ENCODE peak calls at places on chromosomes 11 and 22, in ten cellular contexts. D, F, Z, I, J, U, W, O, R and K are unnamed samples.

GRCh38 chr22:37918580-37919274 is 12.6 kb downstream of the MICALL1 start:
- DNase-seq in D (no peak), F (no peak), Z (no peak), I (no peak), J (no peak), U (no peak), W (no peak), O (no peak), R (no peak), K (no peak)

GRCh38 chr22:46861468-46861867 is 99.0 kb downstream of the TBC1D22A start:
- DNase-seq in D (no peak), F (no peak), Z (no peak), I (no peak), J (no peak), U (no peak), W (no peak), O (no peak), R (no peak), K (no peak)

GRCh38 chr11:114150671-114151070 is 91.2 kb downstream of the ZBTB16 start:
- DNase-seq in D (no peak), F (no peak), Z (no peak), I (no peak), J (no peak), U (no peak), W (peak; percentile 28), O (no peak), R (no peak), K (no peak)

GRCh38 chr11:44005076-44005800 is 42.5 kb upstream of the ACCSL start:
- DNase-seq in D (peak; percentile 25), F (no peak), Z (no peak), I (peak; percentile 30), J (no peak), U (peak; percentile 37), W (no peak), O (no peak), R (no peak), K (no peak)

GRCh38 chr11:62500066-62501035 is 46.3 kb downstream of the AHNAK start:
- DNase-seq in D (peak; percentile 20), F (no peak), Z (no peak), I (no peak), J (no peak), U (no peak), W (no peak), O (no peak), R (no peak), K (no peak)

GRCh38 chr11:70544774-70545625 is 146.7 kb downstream of the CTTN start:
- DNase-seq in D (no peak), F (no peak), Z (no peak), I (no peak), J (peak; percentile 89), U (peak; percentile 23), W (peak; percentile 29), O (no peak), R (no peak), K (no peak)

GRCh38 chr22:28820885-28821284 is 20.5 kb upstream of the XBP1 start:
- DNase-seq in D (no peak), F (no peak), Z (no peak), I (no peak), J (no peak), U (no peak), W (no peak), O (no peak), R (no peak), K (no peak)

GRCh38 chr11:64251986-64252837 is 882 bp downstream of the PLCB3 start:
- DNase-seq in D (peak; percentile 28), F (no peak), Z (peak; percentile 25), I (no peak), J (peak; percentile 33), U (no peak), W (peak; percentile 74), O (no peak), R (no peak), K (no peak)

GRCh38 chr11:8268530-8269461 is 5.1 kb upstream of the LMO1 start:
- DNase-seq in D (peak; percentile 15), F (no peak), Z (no peak), I (peak; percentile 9), J (no peak), U (no peak), W (no peak), O (no peak), R (no peak), K (no peak)

GRCh38 chr11:77069969-77070582 is 3.3 kb downstream of the CAPN5 start:
- DNase-seq in D (no peak), F (no peak), Z (no peak), I (peak; percentile 4), J (no peak), U (no peak), W (no peak), O (no peak), R (no peak), K (no peak)

GRCh38 chr11:69480547-69481392 is 693 bp upstream of the LINC01488 start:
- DNase-seq in D (no peak), F (no peak), Z (no peak), I (no peak), J (no peak), U (no peak), W (peak; percentile 63), O (no peak), R (no peak), K (no peak)

GRCh38 chr22:17257091-17257490 is 37.9 kb upstream of the ADA2 start:
- DNase-seq in D (no peak), F (no peak), Z (no peak), I (no peak), J (no peak), U (no peak), W (no peak), O (no peak), R (no peak), K (no peak)

GRCh38 chr11:119368121-119369034 is 13.1 kb downstream of the USP2 start:
- DNase-seq in D (peak; percentile 31), F (no peak), Z (peak; percentile 59), I (no peak), J (peak; percentile 25), U (peak; percentile 36), W (peak; percentile 97), O (no peak), R (no peak), K (peak; percentile 74)

GRCh38 chr11:99693941-99694492 is 673.3 kb downstream of the CNTN5 start:
- DNase-seq in D (peak; percentile 74), F (peak; percentile 3), Z (peak; percentile 92), I (no peak), J (peak; percentile 38), U (no peak), W (no peak), O (no peak), R (no peak), K (no peak)

GRCh38 chr11:28649922-28650321 is 541.7 kb downstream of the METTL15 start:
- DNase-seq in D (no peak), F (peak; percentile 14), Z (peak; percentile 30), I (no peak), J (no peak), U (no peak), W (no peak), O (no peak), R (no peak), K (no peak)

GRCh38 chr22:45194686-45195085 is 31.0 kb downstream of the NUP50 start:
- DNase-seq in D (no peak), F (no peak), Z (no peak), I (no peak), J (no peak), U (no peak), W (peak; percentile 21), O (no peak), R (no peak), K (no peak)

GRCh38 chr11:93238956-93239355 is 41.2 kb upstream of the SLC36A4 start:
- DNase-seq in D (no peak), F (no peak), Z (no peak), I (no peak), J (no peak), U (no peak), W (no peak), O (no peak), R (no peak), K (no peak)

GRCh38 chr11:2192435-2192834 is 20.8 kb upstream of the TH start:
- DNase-seq in D (no peak), F (no peak), Z (no peak), I (no peak), J (no peak), U (no peak), W (no peak), O (no peak), R (no peak), K (no peak)

GRCh38 chr11:12587333-12587997 is 86.8 kb upstream of the TEAD1 start:
- DNase-seq in D (no peak), F (no peak), Z (peak; percentile 39), I (no peak), J (peak; percentile 81), U (no peak), W (no peak), O (no peak), R (no peak), K (no peak)

GRCh38 chr11:22521226-22521625 is 104.4 kb downstream of the FANCF start:
- DNase-seq in D (no peak), F (peak; percentile 17), Z (peak; percentile 1), I (no peak), J (no peak), U (no peak), W (no peak), O (no peak), R (no peak), K (no peak)

GRCh38 chr22:49351761-49352221 is 475.9 kb downstream of the BRD1 start:
- DNase-seq in D (no peak), F (no peak), Z (no peak), I (no peak), J (no peak), U (no peak), W (peak; percentile 19), O (no peak), R (no peak), K (no peak)

GRCh38 chr22:39727541-39727940 is 157.0 kb downstream of the CACNA1I start:
- DNase-seq in D (no peak), F (no peak), Z (peak; percentile 31), I (no peak), J (peak; percentile 28), U (no peak), W (no peak), O (no peak), R (no peak), K (no peak)

GRCh38 chr11:123519055-123519796 is 89.2 kb downstream of the GRAMD1B start:
- DNase-seq in D (no peak), F (peak; percentile 39), Z (no peak), I (no peak), J (peak; percentile 62), U (peak; percentile 12), W (no peak), O (no peak), R (no peak), K (peak; percentile 74)

GRCh38 chr11:17528906-17529813 is 15.1 kb downstream of the USH1C start:
- DNase-seq in D (no peak), F (no peak), Z (no peak), I (no peak), J (no peak), U (no peak), W (no peak), O (no peak), R (no peak), K (no peak)

GRCh38 chr22:37627091-37627490 is 12.4 kb upstream of the SH3BP1 start:
- DNase-seq in D (no peak), F (no peak), Z (no peak), I (no peak), J (no peak), U (no peak), W (no peak), O (no peak), R (no peak), K (no peak)

GRCh38 chr11:30244255-30244654 is 13.4 kb downstream of the FSHB start:
- DNase-seq in D (no peak), F (peak; percentile 21), Z (no peak), I (no peak), J (peak; percentile 97), U (no peak), W (no peak), O (no peak), R (no peak), K (peak; percentile 71)

GRCh38 chr11:57219021-57219627 is 17.9 kb downstream of the APLNR start:
- DNase-seq in D (no peak), F (no peak), Z (peak; percentile 22), I (no peak), J (no peak), U (no peak), W (no peak), O (no peak), R (no peak), K (no peak)

GRCh38 chr11:1640076-1640946 is 10.7 kb downstream of the KRTAP5-5 start:
- DNase-seq in D (peak; percentile 58), F (peak; percentile 3), Z (peak; percentile 18), I (peak; percentile 43), J (peak; percentile 34), U (no peak), W (no peak), O (no peak), R (no peak), K (no peak)